ENCODE peak calls at places on chromosomes 1 and 21, in five cellular contexts. P is fibroblast of lung, Q is K562, K is hepatocyte, L is aorta. Y is an unnamed sample. For H3K4me1, the result is how much of the 10 kb centered on the place peaks cover.

GRCh38 chr1:115669886-115670285 is 28.1 kb downstream of the VANGL1 start:
- DNase-seq in L (no peak), P (peak), K (no peak), Q (no peak), Y (no peak)

GRCh38 chr1:117368116-117369108 is 1.2 kb downstream of the MAN1A2 start:
- DNase-seq in P (peak), K (peak), Q (peak), L (no peak), Y (no peak)

GRCh38 chr1:216456682-216457081 is 33.4 kb upstream of the USH2A start:
- DNase-seq in K (no peak), P (peak), L (no peak), Q (no peak), Y (peak)

GRCh38 chr21:26909972-26910371 is 56.9 kb downstream of the ADAMTS5 start:
- DNase-seq in L (no peak), Q (no peak), P (peak), K (peak), Y (peak)

GRCh38 chr1:117339866-117340357 is 27.3 kb upstream of the MAN1A2 start:
- DNase-seq in L (no peak), K (peak), Q (peak), P (peak), Y (peak)

GRCh38 chr1:91735266-91735845 is 150.6 kb downstream of the TGFBR3 start:
- DNase-seq in K (peak), Q (no peak), L (no peak), P (no peak), Y (no peak)

GRCh38 chr1:32142446-32143301 is 34.8 kb downstream of the KPNA6 start:
- DNase-seq in L (no peak), K (peak), Q (peak), P (peak), Y (peak)

GRCh38 chr1:151882466-151882865 is 26.8 kb downstream of the THEM4 start:
- DNase-seq in P (no peak), K (no peak), L (no peak), Q (no peak), Y (no peak)

GRCh38 chr1:161768461-161768860 is 2.3 kb downstream of the ATF6 start:
- DNase-seq in P (no peak), K (no peak), Q (no peak), L (no peak), Y (no peak)

GRCh38 chr1:24952413-24952841 is 22.4 kb upstream of the RUNX3 start:
- DNase-seq in Q (peak), P (no peak), L (peak), K (no peak), Y (no peak)

GRCh38 chr1:150015733-150016132 is 5.2 kb upstream of the OTUD7B start:
- DNase-seq in K (no peak), Q (peak), L (no peak), P (no peak), Y (no peak)

GRCh38 chr1:174289644-174290310 is 130.5 kb downstream of the RABGAP1L start:
- DNase-seq in K (no peak), L (no peak), Q (no peak), P (no peak), Y (no peak)

GRCh38 chr1:84892657-84893618 is at the start of gene LPAR3:
- DNase-seq in K (peak), P (peak), L (no peak), Q (peak), Y (peak)

GRCh38 chr1:38775175-38775845 is 84.3 kb downstream of the RRAGC start:
- DNase-seq in P (no peak), L (no peak), Q (no peak), K (no peak), Y (no peak)

GRCh38 chr1:113786055-113786454 is 26.2 kb downstream of the RSBN1 start:
- DNase-seq in Q (peak), L (no peak), K (peak), P (peak), Y (peak)

GRCh38 chr1:113783254-113784103 is 24.2 kb upstream of the PHTF1 start:
- DNase-seq in Q (peak), P (peak), K (no peak), L (no peak), Y (no peak)

GRCh38 chr1:113780363-113781146 is 21.3 kb upstream of the PHTF1 start:
- DNase-seq in Q (peak), P (no peak), K (no peak), L (no peak), Y (no peak)

GRCh38 chr1:113782451-113782850 is 23.2 kb upstream of the PHTF1 start:
- DNase-seq in K (no peak), P (peak), L (no peak), Q (no peak), Y (no peak)

DNA sequence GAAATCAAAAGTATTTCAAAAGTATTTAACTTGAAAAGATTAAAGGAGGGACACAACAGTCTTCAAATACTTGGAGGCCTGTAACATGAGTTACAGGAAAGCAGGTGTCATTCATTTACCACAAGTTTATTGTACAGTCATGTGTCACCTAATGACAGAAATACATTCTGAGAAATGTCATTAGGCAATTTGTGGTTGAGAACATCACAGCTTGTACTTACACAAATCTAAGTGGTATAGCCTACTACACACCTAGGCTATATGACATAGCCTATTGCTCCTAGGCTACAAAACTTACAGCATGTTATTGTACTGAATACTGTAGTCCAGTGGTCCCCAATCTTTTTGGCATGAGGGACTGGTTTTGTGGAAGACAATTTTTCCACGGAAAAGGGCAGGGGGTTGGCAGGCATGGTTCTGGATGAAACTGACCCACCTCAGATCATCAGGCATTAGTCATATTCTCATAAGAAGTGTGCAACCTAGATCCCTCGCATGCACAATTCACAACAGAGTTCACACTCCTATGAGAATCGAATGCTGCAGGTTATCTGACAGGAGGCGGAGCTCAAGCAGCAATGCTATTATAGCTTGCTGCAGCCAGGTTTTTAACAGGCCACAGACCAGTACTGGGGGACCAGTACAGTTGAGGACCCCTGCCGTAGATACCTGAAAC is 25.0 kb upstream of the PHTF1 start:
- DNase-seq in K (no peak), Q (no peak), L (no peak), P (no peak), Y (no peak)
- H3K27ac ChIP-seq in K (peak), Q (peak), L (no peak), P (no peak), Y (no peak)

GRCh38 chr1:93605026-93605425 is 76.6 kb downstream of the BCAR3 start:
- DNase-seq in P (no peak), L (no peak), Q (no peak), K (no peak), Y (no peak)

GRCh38 chr1:93609536-93609935 is 72.1 kb downstream of the BCAR3 start:
- DNase-seq in K (no peak), L (no peak), P (no peak), Q (no peak), Y (no peak)

GRCh38 chr1:93608188-93609109 is 73.2 kb downstream of the BCAR3 start:
- DNase-seq in K (no peak), P (peak), Q (no peak), L (no peak), Y (no peak)

GRCh38 chr1:93605812-93606512 is 75.7 kb downstream of the BCAR3 start:
- DNase-seq in L (no peak), Q (no peak), K (no peak), P (peak), Y (no peak)

GRCh38 chr1:93607814-93608187 is 73.8 kb downstream of the BCAR3 start:
- DNase-seq in Q (no peak), L (no peak), K (no peak), P (no peak), Y (no peak)
- H3K4me1 ChIP-seq in Q (under half), L (under half), K (under half), P (under half), Y (under half)

GRCh38 chr1:68197459-68197858 is 34.9 kb downstream of the WLS start:
- DNase-seq in K (no peak), P (no peak), L (no peak), Q (no peak), Y (no peak)

GRCh38 chr1:68188644-68189340 is 43.5 kb downstream of the WLS start:
- DNase-seq in K (no peak), Q (no peak), L (no peak), P (no peak), Y (no peak)

GRCh38 chr1:68196676-68197075 is 35.6 kb downstream of the WLS start:
- DNase-seq in P (peak), Q (no peak), K (no peak), L (no peak), Y (no peak)

GRCh38 chr1:68188060-68188538 is 44.2 kb downstream of the WLS start:
- DNase-seq in Q (no peak), L (no peak), P (peak), K (no peak), Y (no peak)

GRCh38 chr1:68191717-68192116 is 40.6 kb downstream of the WLS start:
- DNase-seq in K (no peak), P (no peak), L (no peak), Q (no peak), Y (no peak)
- H3K4me3 ChIP-seq in K (no peak), P (no peak), L (no peak), Q (no peak), Y (no peak)

DNA sequence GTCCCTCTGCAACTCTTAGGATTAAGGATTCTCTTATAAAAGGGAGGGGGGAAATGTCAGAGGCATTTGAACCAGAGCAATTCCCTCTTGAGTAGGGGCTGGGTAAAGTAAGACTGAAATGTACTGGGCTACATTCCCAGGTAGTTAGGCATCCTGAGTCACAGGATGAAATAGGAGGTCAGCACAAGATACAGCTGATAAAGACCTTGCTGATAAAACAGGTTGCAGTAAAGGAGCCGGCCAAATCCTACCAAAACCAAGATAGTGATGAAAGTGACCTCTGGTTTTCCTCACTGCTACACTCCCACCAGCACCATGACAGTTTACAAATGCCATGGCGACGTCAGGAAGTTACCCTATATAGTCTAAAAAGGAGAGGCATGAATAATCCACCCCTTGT is 14.3 kb upstream of the COX20 start:
- DNase-seq in Q (no peak), L (no peak), P (no peak), K (peak), Y (no peak)
- H3K27ac ChIP-seq in Q (no peak), L (no peak), P (no peak), K (no peak), Y (peak)

GRCh38 chr1:109395602-109396512 is 1.9 kb downstream of the SORT1 start:
- DNase-seq in Q (peak), K (no peak), L (no peak), P (peak), Y (peak)
- H3K4me1 ChIP-seq in Q (under half), K (under half), L (under half), P (under half), Y (under half)

GRCh38 chr21:34129039-34129891 is 55.9 kb downstream of the MRPS6 start:
- DNase-seq in K (peak), Q (peak), P (peak), L (no peak), Y (peak)
- H3K4me3 ChIP-seq in K (no peak), Q (no peak), P (peak), L (peak), Y (peak)

GRCh38 chr1:180525696-180526000 is 23.3 kb upstream of the ACBD6 start:
- DNase-seq in L (no peak), P (no peak), K (no peak), Q (no peak), Y (no peak)
- H3K27ac ChIP-seq in L (peak), P (no peak), K (no peak), Q (no peak), Y (no peak)

DNA sequence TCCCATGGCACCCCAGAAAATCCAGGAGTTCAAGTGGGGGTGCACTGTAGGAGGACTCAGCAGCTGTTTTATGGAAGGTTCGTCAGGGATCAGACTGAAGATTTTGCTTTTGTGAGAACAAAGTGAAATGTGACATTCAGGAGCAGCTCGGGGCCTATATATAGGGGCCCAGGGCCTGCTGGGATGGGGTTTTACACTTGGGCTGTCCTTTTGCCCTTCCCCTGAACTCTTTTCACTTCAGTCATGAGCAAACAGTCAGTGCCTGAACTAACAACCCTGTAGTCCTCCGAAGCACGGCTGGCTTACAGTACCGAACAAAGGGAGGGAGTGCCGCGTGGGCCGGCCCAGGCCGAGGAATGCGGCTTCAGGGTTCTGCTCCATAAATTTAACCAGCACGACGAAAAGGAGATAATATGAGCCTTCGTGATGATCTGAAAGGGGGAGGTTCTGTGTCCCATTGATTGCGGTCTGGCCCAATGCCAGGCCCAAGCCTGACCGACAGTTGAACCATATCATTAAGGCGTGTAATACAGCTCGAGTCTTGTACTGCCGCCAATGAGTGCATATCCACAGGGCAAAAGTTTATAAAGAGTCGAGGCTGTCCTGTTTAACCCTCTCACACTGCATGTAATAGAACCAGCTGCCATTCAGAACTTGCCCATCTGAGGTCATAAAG is 139.9 kb downstream of the DHRS3 start:
- DNase-seq in P (peak), Q (peak), L (peak), K (peak), Y (peak)
- H3K4me1 ChIP-seq in P (under half), Q (under half), L (under half), K (half or more), Y (under half)

GRCh38 chr1:160606611-160607010 is 27.3 kb upstream of the CD84 start:
- DNase-seq in Q (no peak), K (no peak), P (no peak), L (no peak), Y (no peak)
- H3K4me3 ChIP-seq in Q (no peak), K (no peak), P (no peak), L (no peak), Y (no peak)

DNA sequence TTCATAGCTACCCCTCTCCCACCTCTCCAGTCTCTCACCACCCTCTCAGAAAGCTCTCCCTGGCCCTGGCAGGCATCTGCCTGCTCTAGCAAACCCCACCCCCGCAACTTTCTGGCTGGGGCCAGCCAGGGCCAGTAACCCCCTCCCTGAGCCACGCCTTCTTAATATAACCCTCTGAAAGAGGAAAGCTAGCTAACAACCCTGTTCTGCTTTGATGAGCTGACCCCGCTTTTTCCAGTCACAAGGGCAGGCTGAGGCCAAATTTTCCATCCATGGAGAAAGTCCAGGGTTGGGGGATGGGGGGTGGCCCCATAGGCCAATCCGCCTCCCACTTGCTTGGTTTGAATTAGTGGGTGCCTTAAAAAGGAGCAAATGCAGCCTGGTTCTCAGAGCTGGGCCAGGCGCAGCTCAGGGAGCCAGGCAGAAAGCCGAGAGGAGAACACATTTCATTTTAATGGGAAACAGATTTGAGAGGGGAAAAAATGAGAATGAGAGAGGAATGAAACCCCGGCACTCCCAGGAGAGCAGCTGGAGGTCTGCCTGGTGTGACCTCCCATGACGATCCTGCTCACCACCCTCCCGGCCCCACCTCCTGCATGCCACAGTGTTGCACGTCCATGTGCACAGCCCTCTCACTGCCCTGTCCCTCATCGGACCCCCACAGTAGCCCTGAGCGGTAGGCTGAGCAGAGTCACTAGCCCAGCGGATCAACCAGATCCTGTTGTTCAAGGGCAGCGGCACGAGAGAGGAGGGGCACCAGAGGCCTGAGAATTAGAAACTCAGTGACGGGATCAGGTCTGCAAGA is 62.3 kb downstream of the OPTC start:
- DNase-seq in Q (no peak), K (peak), P (peak), L (peak), Y (peak)
- H3K27ac ChIP-seq in Q (no peak), K (peak), P (peak), L (peak), Y (peak)